ENCODE peak calls at places on chromosomes 1 and 21, in four cellular contexts. U is cardiac muscle cell, N is lower lobe of right lung, Y is suprapubic skin. F is an unnamed sample.

GRCh38 chr1:168550971-168551370 is 7.2 kb upstream of the XCL2 start:
- DNase-seq in U (peak; percentile 53), N (no peak), Y (no peak), F (no peak)

GRCh38 chr1:162040657-162041056 is 17.0 kb upstream of the OLFML2B start:
- DNase-seq in U (peak; percentile 66), N (no peak), Y (no peak), F (no peak)

GRCh38 chr1:52534928-52535764 is 17.7 kb downstream of the TUT4 start:
- DNase-seq in U (no peak), N (no peak), Y (no peak), F (no peak)

GRCh38 chr1:2452583-2453315 is 23.3 kb upstream of the PLCH2 start:
- DNase-seq in U (no peak), N (no peak), Y (no peak), F (no peak)

GRCh38 chr21:45870421-45870820 is 111.1 kb upstream of the COL6A1 start:
- DNase-seq in U (no peak), N (peak; percentile 24), Y (no peak), F (no peak)

GRCh38 chr1:37932759-37933158 is 14.1 kb downstream of the INPP5B start:
- DNase-seq in U (no peak), N (no peak), Y (no peak), F (no peak)

GRCh38 chr1:166273618-166274017 is 106.8 kb upstream of the FAM78B start:
- DNase-seq in U (no peak), N (no peak), Y (no peak), F (no peak)

GRCh38 chr1:47471163-47471562 is 33.3 kb downstream of the FOXD2 start:
- DNase-seq in U (peak; percentile 10), N (no peak), Y (peak; percentile 88), F (no peak)

GRCh38 chr1:62082456-62083363 is 111.9 kb upstream of the L1TD1 start:
- DNase-seq in U (peak; percentile 61), N (no peak), Y (no peak), F (peak; percentile 22)

GRCh38 chr21:32463367-32463766 is 50.9 kb downstream of the EVA1C start:
- DNase-seq in U (peak; percentile 67), N (no peak), Y (no peak), F (no peak)

GRCh38 chr1:3148171-3148570 is 79.2 kb downstream of the PRDM16 start:
- DNase-seq in U (no peak), N (no peak), Y (no peak), F (no peak)

GRCh38 chr1:24111998-24112380 is at the start of gene MYOM3:
- DNase-seq in U (no peak), N (no peak), Y (no peak), F (no peak)

GRCh38 chr21:31471865-31472264 is 127.8 kb upstream of the TIAM1 start:
- DNase-seq in U (no peak), N (no peak), Y (no peak), F (no peak)

GRCh38 chr1:67134692-67135091 is at the start of gene C1orf141:
- DNase-seq in U (peak; percentile 77), N (no peak), Y (no peak), F (no peak)

GRCh38 chr1:23224721-23225648 is 7.7 kb upstream of the HTR1D start:
- DNase-seq in U (peak; percentile 87), N (no peak), Y (no peak), F (no peak)

GRCh38 chr1:157968503-157968902 is 24.9 kb upstream of the KIRREL1 start:
- DNase-seq in U (peak; percentile 65), N (no peak), Y (no peak), F (no peak)

GRCh38 chr1:18703041-18703621 is 72.5 kb downstream of the PAX7 start:
- DNase-seq in U (peak; percentile 15), N (no peak), Y (no peak), F (no peak)

GRCh38 chr1:156310962-156311361 is 11.9 kb upstream of the VHLL start:
- DNase-seq in U (peak; percentile 69), N (no peak), Y (no peak), F (no peak)

GRCh38 chr1:158147396-158148353 is 33.0 kb upstream of the CD1D start:
- DNase-seq in U (no peak), N (no peak), Y (no peak), F (no peak)

GRCh38 chr1:66761273-66761672 is 9.0 kb downstream of the DYNLT5 start:
- DNase-seq in U (peak; percentile 57), N (no peak), Y (no peak), F (no peak)

GRCh38 chr1:67675800-67676199 is 9.2 kb upstream of the GADD45A start:
- DNase-seq in U (no peak), N (no peak), Y (no peak), F (no peak)

GRCh38 chr1:83676106-83676505 is 322.8 kb downstream of the TTLL7 start:
- DNase-seq in U (no peak), N (no peak), Y (no peak), F (no peak)

DNA sequence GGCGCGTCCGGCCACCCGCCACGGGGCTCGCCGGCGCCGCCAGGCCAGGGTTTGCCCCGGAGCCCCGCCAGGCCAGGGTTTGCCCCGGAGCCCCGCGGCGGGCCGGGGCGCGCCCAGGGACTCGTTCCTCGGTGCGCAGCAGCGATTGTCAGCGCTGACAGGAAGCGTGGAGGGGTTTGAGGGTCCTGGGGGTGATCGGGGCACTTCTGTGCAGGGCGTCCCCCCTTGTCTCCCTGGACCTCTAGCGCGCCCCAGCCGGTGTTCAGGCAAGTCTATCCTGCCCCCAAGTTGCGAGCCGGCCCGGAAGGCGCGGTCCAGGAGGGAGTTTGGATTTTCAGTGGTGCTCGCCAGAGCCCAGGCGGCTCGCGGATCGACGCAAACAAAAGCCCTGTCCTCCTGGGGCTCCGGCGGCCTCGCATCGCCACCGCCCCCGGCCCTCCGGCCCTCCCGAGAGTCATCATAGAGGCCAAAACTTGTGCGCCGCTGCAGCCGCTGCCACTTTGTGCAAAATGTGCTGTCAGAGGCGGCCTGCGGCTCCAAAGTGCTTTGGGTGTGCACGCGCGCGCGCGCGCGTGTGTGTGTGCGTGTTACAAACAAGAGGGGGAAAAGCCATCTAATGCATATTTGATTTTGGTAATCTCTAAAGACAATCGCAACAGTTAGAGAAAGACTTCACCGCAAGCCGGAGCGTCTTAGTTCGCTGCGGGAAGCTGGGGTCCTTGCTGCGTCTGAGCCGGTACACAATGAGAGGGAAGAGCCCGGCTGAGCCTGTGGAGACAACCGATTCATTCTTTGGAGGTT is 1.0 kb downstream of the ROR1 start:
- DNase-seq in U (peak; percentile 51), N (peak; percentile 59), Y (peak; percentile 84), F (no peak)
- H3K4me1 ChIP-seq in U (peaks cover 35% of the 10 kb centered on the region), N (peaks cover 12% of the 10 kb centered on the region), Y (peaks cover 28% of the 10 kb centered on the region), F (peaks cover 13% of the 10 kb centered on the region)

GRCh38 chr1:201788296-201788695 is 40.7 kb upstream of the IPO9 start:
- DNase-seq in U (no peak), N (no peak), Y (no peak), F (no peak)
- H3K4me1 ChIP-seq in U (no peaks in the 10 kb centered on the region), N (peaks cover 34% of the 10 kb centered on the region), Y (peaks cover 37% of the 10 kb centered on the region), F (no peaks in the 10 kb centered on the region)

DNA sequence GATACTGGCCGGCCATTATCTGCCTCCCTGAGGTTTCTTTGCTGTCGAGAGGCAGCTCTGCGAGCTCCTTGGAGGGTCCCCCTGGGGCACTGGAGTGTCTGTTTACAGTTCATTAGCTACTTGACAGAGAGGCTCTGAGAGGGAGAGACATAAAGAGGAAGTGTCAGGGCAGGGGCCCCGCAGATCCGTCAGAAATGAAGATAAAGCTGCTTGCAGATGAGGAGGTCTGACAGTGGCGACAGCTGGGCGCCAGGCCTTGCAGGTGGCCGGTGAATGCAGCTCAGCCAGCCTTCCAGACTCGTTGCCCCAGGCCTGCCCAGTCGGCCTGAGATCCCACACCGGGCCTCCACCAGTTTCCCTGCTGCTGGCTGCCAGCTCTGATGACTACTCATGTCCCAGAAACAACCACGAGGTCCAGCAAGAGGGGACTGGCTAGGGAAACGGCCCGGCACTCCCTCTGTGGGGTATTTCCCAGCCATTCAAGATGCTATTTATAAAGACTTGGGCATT is 84.7 kb downstream of the DISP3 start:
- DNase-seq in U (peak; percentile 4), N (no peak), Y (no peak), F (no peak)
- H3K4me1 ChIP-seq in U (peaks cover 20% of the 10 kb centered on the region), N (no peaks in the 10 kb centered on the region), Y (no peaks in the 10 kb centered on the region), F (no peaks in the 10 kb centered on the region)

GRCh38 chr21:42105476-42105875 is 34.4 kb downstream of the UMODL1 start:
- DNase-seq in U (no peak), N (no peak), Y (no peak), F (no peak)

GRCh38 chr21:42105916-42106315 is 34.8 kb downstream of the UMODL1 start:
- DNase-seq in U (no peak), N (no peak), Y (no peak), F (no peak)

GRCh38 chr21:42107881-42108553 is 36.9 kb downstream of the UMODL1 start:
- DNase-seq in U (peak; percentile 48), N (peak; percentile 79), Y (no peak), F (peak; percentile 71)

GRCh38 chr21:42107177-42107880 is 36.2 kb downstream of the UMODL1 start:
- DNase-seq in U (no peak), N (peak; percentile 37), Y (no peak), F (no peak)

GRCh38 chr21:42106425-42106824 is 35.3 kb downstream of the UMODL1 start:
- DNase-seq in U (no peak), N (peak; percentile 41), Y (no peak), F (no peak)
- H3K4me1 ChIP-seq in U (no peaks in the 10 kb centered on the region), N (peaks cover 8% of the 10 kb centered on the region), Y (peaks cover 5% of the 10 kb centered on the region), F (peaks cover 12% of the 10 kb centered on the region)

GRCh38 chr1:116911166-116911553 is 1.4 kb downstream of the PTGFRN start:
- DNase-seq in U (no peak), N (no peak), Y (no peak), F (no peak)
- H3K4me1 ChIP-seq in U (peaks cover 27% of the 10 kb centered on the region), N (peaks cover 23% of the 10 kb centered on the region), Y (peaks cover 60% of the 10 kb centered on the region), F (peaks cover 19% of the 10 kb centered on the region)

DNA sequence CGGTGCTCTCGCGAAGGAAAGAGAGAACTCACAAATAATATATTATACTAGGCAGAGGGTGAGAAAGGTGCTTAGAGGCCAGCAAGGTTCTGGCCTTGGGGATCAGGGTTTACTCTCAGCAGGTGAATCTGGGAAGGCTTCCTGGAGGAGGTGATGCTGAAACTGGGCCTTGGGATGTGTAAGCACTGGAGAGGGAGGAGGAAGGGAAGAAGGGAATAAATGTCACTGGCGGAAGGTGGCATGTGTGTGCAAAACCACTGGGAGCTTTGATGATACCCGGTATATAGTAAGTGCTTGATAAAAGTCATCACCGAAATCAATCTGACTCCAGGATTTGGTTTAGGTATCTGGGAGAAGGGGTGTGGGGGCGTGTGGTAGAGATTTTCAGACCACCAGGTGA is 24.4 kb downstream of the SPSB1 start:
- DNase-seq in U (no peak), N (no peak), Y (no peak), F (no peak)
- H3K4me1 ChIP-seq in U (peaks cover 15% of the 10 kb centered on the region), N (peaks cover 61% of the 10 kb centered on the region), Y (peaks cover 71% of the 10 kb centered on the region), F (peaks cover 11% of the 10 kb centered on the region)

F was measured in CD4-positive, alpha-beta memory T cell.